ENCODE peak calls at places on chromosomes 6 and 20, in four cellular contexts. A is heart left ventricle, U is lower leg skin, X is Calu3. Y is an unnamed sample.

GRCh38 chr6:31826793-31827285 is 699 bp upstream of the HSPA1B start:
- DNase-seq in U (peak), X (peak), A (peak), Y (peak)

GRCh38 chr6:42507901-42508300 is 55.9 kb upstream of the UBR2 start:
- DNase-seq in A (no peak), U (no peak), X (no peak), Y (no peak)

GRCh38 chr6:154319231-154319858 is 37.3 kb downstream of the IPCEF1 start:
- DNase-seq in X (no peak), A (no peak), U (no peak), Y (no peak)

GRCh38 chr6:155939253-155939652 is 483.6 kb upstream of the NOX3 start:
- DNase-seq in X (peak), A (no peak), U (no peak), Y (no peak)

GRCh38 chr20:35730583-35731468 is 11.2 kb downstream of the RBM39 start:
- DNase-seq in U (no peak), A (no peak), X (no peak), Y (no peak)

GRCh38 chr6:47787620-47788497 is 6.0 kb downstream of the OPN5 start:
- DNase-seq in A (peak), X (peak), U (peak), Y (no peak)

GRCh38 chr20:62436692-62437091 is 9.4 kb upstream of the RBBP8NL start:
- DNase-seq in A (no peak), U (no peak), X (no peak), Y (no peak)

GRCh38 chr6:138410972-138411667 is 7.1 kb downstream of the HEBP2 start:
- DNase-seq in X (no peak), U (no peak), A (no peak), Y (no peak)

GRCh38 chr6:131819507-131820228 is 11.8 kb downstream of the ENPP1 start:
- DNase-seq in X (peak), A (no peak), U (no peak), Y (no peak)

GRCh38 chr6:43459535-43459934 is 4.2 kb upstream of the DLK2 start:
- DNase-seq in X (no peak), U (no peak), A (no peak), Y (no peak)

GRCh38 chr20:46134716-46135115 is 16.6 kb downstream of the CD40 start:
- DNase-seq in A (no peak), U (no peak), X (no peak), Y (peak)

GRCh38 chr6:16901777-16902176 is 140.5 kb upstream of the ATXN1 start:
- DNase-seq in X (peak), U (peak), A (peak), Y (no peak)

GRCh38 chr20:41145821-41146620 is 8.7 kb downstream of the PLCG1 start:
- DNase-seq in A (peak), U (no peak), X (no peak), Y (peak)

GRCh38 chr20:11676618-11677289 is 240.9 kb upstream of the BTBD3 start:
- DNase-seq in X (peak), A (peak), U (no peak), Y (no peak)

GRCh38 chr6:138814179-138814834 is 18.4 kb downstream of the ECT2L start:
- DNase-seq in A (no peak), X (no peak), U (no peak), Y (no peak)

GRCh38 chr6:113361014-113361645 is 496.0 kb upstream of the MARCKS start:
- DNase-seq in X (peak), U (no peak), A (no peak), Y (no peak)

GRCh38 chr20:20741067-20742045 is 28.9 kb upstream of the RALGAPA2 start:
- DNase-seq in X (no peak), U (no peak), A (no peak), Y (no peak)

GRCh38 chr6:6686748-6687601 is 98.5 kb downstream of the LY86 start:
- DNase-seq in A (peak), X (peak), U (peak), Y (no peak)
- TF ChIP-seq CTCF in A (no peak), X (no peak), U (no peak), Y (no peak)

GRCh38 chr6:109706513-109706912 is 15.4 kb downstream of the FIG4 start:
- DNase-seq in X (no peak), A (no peak), U (no peak), Y (no peak)

GRCh38 chr6:109705258-109705657 is 14.2 kb downstream of the FIG4 start:
- DNase-seq in X (peak), U (peak), A (peak), Y (no peak)

GRCh38 chr6:109701774-109702173 is 10.7 kb downstream of the FIG4 start:
- DNase-seq in A (no peak), U (no peak), X (no peak), Y (no peak)

GRCh38 chr6:109701201-109701600 is 10.1 kb downstream of the FIG4 start:
- DNase-seq in X (no peak), A (no peak), U (no peak), Y (no peak)

GRCh38 chr6:109702797-109703196 is 11.7 kb downstream of the FIG4 start:
- DNase-seq in U (no peak), A (no peak), X (no peak), Y (no peak)
- TF ChIP-seq CTCF in U (no peak), A (no peak), X (no peak), Y (no peak)

GRCh38 chr20:44688053-44688625 is 27.0 kb upstream of the CCN5 start:
- DNase-seq in U (no peak), X (no peak), A (no peak), Y (no peak)
- TF ChIP-seq CTCF in U (no peak), X (peak), A (no peak), Y (peak)

DNA sequence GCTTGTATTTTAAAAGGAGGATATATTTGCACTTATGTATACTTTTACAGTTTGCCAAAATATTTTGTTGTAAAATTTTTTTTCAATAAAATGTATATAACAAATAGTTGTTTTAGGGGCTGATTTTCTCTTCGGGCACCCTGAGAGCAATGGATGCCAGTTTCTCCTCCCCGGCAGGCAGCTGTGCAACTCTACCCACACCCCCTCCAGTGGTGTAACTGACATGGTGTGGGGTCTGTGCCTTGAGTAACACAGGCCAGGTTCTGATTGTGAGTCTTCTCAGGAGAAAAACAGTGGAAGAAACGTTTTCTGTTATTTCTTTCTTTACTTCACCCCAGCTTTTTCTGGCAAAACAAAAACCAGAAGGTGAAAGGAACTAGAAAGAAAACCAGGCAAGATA is 6.1 kb downstream of the FOXF2 start:
- DNase-seq in U (no peak), A (peak), X (no peak), Y (no peak)
- TF ChIP-seq CTCF in U (no peak), A (no peak), X (no peak), Y (no peak)

GRCh38 chr20:23357767-23358562 is 4.0 kb upstream of the GZF1 start:
- DNase-seq in U (peak), A (peak), X (peak), Y (peak)
- TF ChIP-seq CTCF in U (no peak), A (peak), X (no peak), Y (no peak)

GRCh38 chr20:13898012-13898612 is 92.3 kb downstream of the SEL1L2 start:
- DNase-seq in U (no peak), X (peak), A (no peak), Y (no peak)
- TF ChIP-seq CTCF in U (no peak), X (peak), A (peak), Y (peak)

GRCh38 chr6:71851214-71851613 is 35.1 kb upstream of the RIMS1 start:
- DNase-seq in A (no peak), U (no peak), X (no peak), Y (no peak)

GRCh38 chr6:71852951-71853350 is 33.4 kb upstream of the RIMS1 start:
- DNase-seq in U (no peak), A (no peak), X (no peak), Y (no peak)

DNA sequence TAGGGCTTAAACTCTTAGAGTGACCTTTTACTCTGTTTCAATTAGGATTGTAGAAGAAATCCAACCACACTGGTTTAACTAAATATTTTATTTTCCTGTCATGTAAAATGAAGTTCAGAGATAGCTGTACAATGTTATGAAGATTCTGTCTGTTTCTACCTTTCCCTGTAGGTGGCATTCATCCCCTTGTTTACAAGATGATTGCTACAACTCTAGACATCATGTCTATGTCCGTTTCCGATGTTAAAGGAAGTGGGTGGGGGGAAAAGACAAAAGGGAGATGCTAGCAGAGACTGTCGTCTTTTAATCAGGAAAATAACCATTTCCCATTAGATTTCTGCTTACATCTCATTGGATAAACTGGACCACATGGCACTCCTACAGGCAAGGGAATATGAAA is 30.9 kb upstream of the RIMS1 start:
- DNase-seq in X (no peak), A (no peak), U (no peak), Y (no peak)
- TF ChIP-seq CTCF in X (no peak), A (no peak), U (no peak), Y (no peak)

DNA sequence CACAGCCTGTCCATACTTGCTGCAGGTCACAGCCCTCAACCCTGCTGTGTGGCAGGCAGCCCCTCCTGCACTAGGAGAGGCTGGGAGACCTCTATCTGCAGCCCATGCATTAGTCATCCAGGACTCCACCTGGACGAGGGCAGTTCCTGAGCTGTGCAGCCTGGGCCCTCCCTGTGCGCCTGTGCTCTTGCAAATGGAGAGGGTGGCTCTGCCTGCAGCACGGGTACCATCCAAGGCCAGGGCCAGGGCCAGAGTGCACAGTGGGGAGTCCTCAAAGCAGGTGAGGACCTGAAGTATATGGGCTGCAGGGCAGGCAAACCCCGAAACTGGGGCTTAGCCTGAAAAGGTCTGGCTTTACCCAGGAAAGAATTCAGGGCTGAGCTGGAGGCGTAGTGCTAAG is 89.8 kb upstream of the PHACTR3 start:
- DNase-seq in X (no peak), A (no peak), U (peak), Y (no peak)
- TF ChIP-seq CTCF in X (no peak), A (no peak), U (no peak), Y (no peak)

Y was measured in chondrocyte.